ENCODE peak calls at places on chromosomes 6 and 20, in five cellular contexts. P, H, Z, C and I are unnamed samples.

GRCh38 chr6:132768051-132768517 is 10.4 kb upstream of the VNN2 start:
- DNase-seq in P (peak; percentile 45), H (peak; percentile 36), Z (peak; percentile 25), C (peak; percentile 19), I (peak; percentile 72)

GRCh38 chr20:24668384-24668702 is 198.9 kb downstream of the SYNDIG1 start:
- DNase-seq in P (no peak), H (no peak), Z (no peak), C (no peak), I (no peak)

GRCh38 chr6:4957521-4958231 is 46.2 kb downstream of the RPP40 start:
- DNase-seq in P (no peak), H (no peak), Z (no peak), C (no peak), I (no peak)

GRCh38 chr6:36809933-36810844 is 29.1 kb downstream of the CPNE5 start:
- DNase-seq in P (no peak), H (no peak), Z (no peak), C (no peak), I (no peak)

GRCh38 chr20:53834044-53834442 is 236.4 kb downstream of the BCAS1 start:
- DNase-seq in P (no peak), H (no peak), Z (no peak), C (no peak), I (no peak)

GRCh38 chr20:2890743-2891142 is 17.5 kb downstream of the PTPRA start:
- DNase-seq in P (no peak), H (peak; percentile 52), Z (no peak), C (no peak), I (no peak)

GRCh38 chr20:41428285-41428684 is 61.7 kb upstream of the EMILIN3 start:
- DNase-seq in P (no peak), H (peak; percentile 79), Z (no peak), C (no peak), I (no peak)

GRCh38 chr6:40476673-40477072 is 110.5 kb downstream of the LRFN2 start:
- DNase-seq in P (no peak), H (no peak), Z (no peak), C (no peak), I (no peak)

GRCh38 chr6:2232445-2232844 is 13.0 kb downstream of the GMDS start:
- DNase-seq in P (no peak), H (no peak), Z (peak; percentile 53), C (no peak), I (no peak)

GRCh38 chr20:50434653-50435396 is 75.4 kb upstream of the PTPN1 start:
- DNase-seq in P (no peak), H (peak; percentile 72), Z (no peak), C (no peak), I (no peak)

GRCh38 chr6:118354641-118355040 is 193.5 kb upstream of the PLN start:
- DNase-seq in P (no peak), H (no peak), Z (peak; percentile 46), C (no peak), I (no peak)

GRCh38 chr6:125310994-125311649 is 9.4 kb upstream of the HDDC2 start:
- DNase-seq in P (no peak), H (peak; percentile 62), Z (peak; percentile 45), C (no peak), I (no peak)

GRCh38 chr6:134299236-134299635 is 18.7 kb downstream of the SGK1 start:
- DNase-seq in P (no peak), H (peak; percentile 16), Z (no peak), C (peak; percentile 46), I (no peak)

GRCh38 chr6:90403489-90404381 is 107.1 kb upstream of the BACH2 start:
- DNase-seq in P (no peak), H (no peak), Z (no peak), C (no peak), I (no peak)

GRCh38 chr20:51930775-51931174 is 128.5 kb upstream of the SALL4 start:
- DNase-seq in P (no peak), H (peak; percentile 40), Z (no peak), C (no peak), I (no peak)

GRCh38 chr6:34247481-34248197 is 1.2 kb downstream of the SMIM29 start:
- DNase-seq in P (no peak), H (no peak), Z (peak; percentile 17), C (no peak), I (no peak)

DNA sequence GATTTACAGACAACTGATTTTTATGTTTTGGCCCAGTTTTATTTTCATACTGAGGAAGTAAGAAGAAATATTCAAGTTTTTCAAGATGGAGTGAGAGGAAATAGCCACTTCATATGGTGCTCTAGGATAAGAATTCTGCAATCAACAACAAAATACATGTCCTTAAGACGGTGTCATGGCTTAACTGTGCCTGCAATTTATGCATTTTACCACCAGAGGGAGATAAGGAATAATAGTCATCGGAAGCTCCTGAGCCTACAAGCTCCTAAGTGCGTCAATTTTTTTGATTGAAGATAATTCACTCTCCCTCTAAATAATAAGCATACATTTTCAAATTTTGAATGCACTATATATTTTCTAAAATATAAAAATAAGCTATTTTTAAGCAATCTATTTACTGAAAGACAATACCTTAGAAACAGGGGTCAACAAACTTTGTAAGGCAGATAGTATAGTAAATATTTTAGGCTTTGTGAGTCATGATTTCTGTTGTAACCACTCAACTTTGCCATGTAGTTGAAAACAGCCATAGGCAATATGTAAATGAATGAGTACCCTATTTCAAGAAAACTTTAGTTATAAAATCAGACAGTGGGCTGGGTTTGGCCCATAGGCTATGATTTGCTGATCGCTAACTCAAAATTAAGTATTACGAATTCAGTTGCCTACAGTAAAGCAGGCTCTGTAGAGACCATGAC is 230.9 kb upstream of the DTNBP1 start:
- DNase-seq in P (no peak), H (no peak), Z (no peak), C (no peak), I (no peak)
- TF ChIP-seq CTCF in P (peak; percentile 37), H (peak; percentile 72), Z (peak; percentile 55), C (no peak), I (no peak)

GRCh38 chr20:56630086-56630493 is 984 bp downstream of the TFAP2C start:
- DNase-seq in P (peak; percentile 79), H (peak; percentile 78), Z (peak; percentile 74), C (peak; percentile 42), I (no peak)
- TF ChIP-seq CTCF in P (peak; percentile 36), H (peak; percentile 94), Z (no peak), C (peak; percentile 23), I (peak; percentile 17)

GRCh38 chr6:168314029-168314420 is 5.6 kb downstream of the DACT2 start:
- DNase-seq in P (no peak), H (no peak), Z (no peak), C (no peak), I (no peak)
- TF ChIP-seq CTCF in P (no peak), H (no peak), Z (no peak), C (no peak), I (no peak)

DNA sequence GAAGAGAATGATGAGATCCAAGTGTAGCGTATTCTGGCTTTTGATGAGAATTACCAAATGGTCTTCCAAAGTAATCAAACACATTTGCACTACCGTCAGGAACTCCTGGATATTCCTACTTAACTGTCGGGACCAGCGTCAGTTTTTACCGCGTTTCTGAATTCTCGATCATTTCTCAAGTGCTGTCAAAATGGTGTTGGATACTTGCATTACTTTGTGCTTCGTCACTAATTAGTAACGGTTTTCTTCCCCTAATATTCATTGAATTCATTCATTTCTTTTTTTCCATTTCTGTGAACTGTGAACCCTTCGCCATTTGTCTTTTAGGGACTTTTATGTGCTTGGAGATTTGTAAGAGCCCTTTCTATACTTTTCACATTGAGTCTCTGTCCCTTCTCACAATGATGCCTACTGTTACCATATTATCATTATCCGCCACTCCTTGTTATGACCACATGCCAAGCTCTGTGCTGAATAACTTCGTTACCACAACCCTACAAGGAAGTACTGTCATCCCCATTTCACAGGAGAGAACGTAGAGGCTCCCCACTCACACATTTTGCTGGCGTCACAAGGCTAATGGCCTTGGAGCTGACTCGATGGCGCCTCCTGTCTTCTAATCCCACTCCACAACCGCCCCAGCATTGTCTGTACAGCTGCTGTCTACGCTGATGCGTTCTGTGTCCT is 74.2 kb upstream of the QKI start:
- DNase-seq in P (no peak), H (no peak), Z (no peak), C (no peak), I (no peak)
- TF ChIP-seq CTCF in P (no peak), H (peak; percentile 42), Z (no peak), C (no peak), I (no peak)